ENCODE peak calls at places on chromosomes 4 and X, in ten cellular contexts. One of them, this sample, is unnamed.
A peak's percentile ranks its signal among the peaks of the same experiment; 100 is the strongest.

GRCh38 chrX:119127643-119128042 is at the start of gene KIAA1210:
- DNase-seq in GM13977: no peak
- DNase-seq in AG09309: no peak
- DNase-seq in EH: no peak
- DNase-seq in activated CD4-positive, CD25-positive, alpha-beta regulatory T cell: no peak
- DNase-seq in SK-N-SH: no peak
- DNase-seq in CD8-positive, alpha-beta memory T cell: no peak
- DNase-seq in GM10248: no peak
- DNase-seq in MCF 10A: no peak
- DNase-seq in EL: no peak
- DNase-seq in this sample: no peak

GRCh38 chrX:20091499-20091898 is 25.2 kb downstream of the MAP7D2 start:
- DNase-seq in AG09309: no peak
- DNase-seq in MCF 10A: no peak
- DNase-seq in EL: no peak
- DNase-seq in SK-N-SH: no peak
- DNase-seq in CD8-positive, alpha-beta memory T cell: no peak
- DNase-seq in GM13977: no peak
- DNase-seq in GM10248: no peak
- DNase-seq in activated CD4-positive, CD25-positive, alpha-beta regulatory T cell: no peak
- DNase-seq in EH: no peak
- DNase-seq in this sample: no peak

GRCh38 chr4:116862592-116862991 is 222.8 kb downstream of the TRAM1L1 start:
- DNase-seq in MCF 10A: no peak
- DNase-seq in SK-N-SH: no peak
- DNase-seq in EL: no peak
- DNase-seq in AG09309: no peak
- DNase-seq in GM13977: no peak
- DNase-seq in GM10248: no peak
- DNase-seq in activated CD4-positive, CD25-positive, alpha-beta regulatory T cell: no peak
- DNase-seq in CD8-positive, alpha-beta memory T cell: no peak
- DNase-seq in EH: no peak
- DNase-seq in this sample: no peak

GRCh38 chr4:112645541-112646329 is 8.8 kb downstream of the LARP7 start:
- DNase-seq in MCF 10A: no peak
- DNase-seq in activated CD4-positive, CD25-positive, alpha-beta regulatory T cell: no peak
- DNase-seq in GM13977: no peak
- DNase-seq in SK-N-SH: no peak
- DNase-seq in EL: no peak
- DNase-seq in CD8-positive, alpha-beta memory T cell: no peak
- DNase-seq in EH: no peak
- DNase-seq in AG09309: no peak
- DNase-seq in GM10248: no peak
- DNase-seq in this sample: no peak

GRCh38 chrX:39953879-39954278 is 143.9 kb downstream of the BCOR start:
- DNase-seq in EH: peak; percentile 75
- DNase-seq in GM13977: no peak
- DNase-seq in MCF 10A: peak; percentile 90
- DNase-seq in SK-N-SH: no peak
- DNase-seq in EL: no peak
- DNase-seq in CD8-positive, alpha-beta memory T cell: no peak
- DNase-seq in AG09309: no peak
- DNase-seq in activated CD4-positive, CD25-positive, alpha-beta regulatory T cell: no peak
- DNase-seq in GM10248: no peak
- DNase-seq in this sample: no peak

GRCh38 chr4:143616771-143617170 is 83.7 kb downstream of the FREM3 start:
- DNase-seq in EL: peak; percentile 66
- DNase-seq in AG09309: peak; percentile 53
- DNase-seq in EH: peak; percentile 52
- DNase-seq in GM10248: peak; percentile 34
- DNase-seq in GM13977: peak; percentile 22
- DNase-seq in SK-N-SH: no peak
- DNase-seq in activated CD4-positive, CD25-positive, alpha-beta regulatory T cell: no peak
- DNase-seq in MCF 10A: peak; percentile 75
- DNase-seq in CD8-positive, alpha-beta memory T cell: no peak
- DNase-seq in this sample: no peak

GRCh38 chrX:34300871-34301270 is 168.8 kb upstream of the FAM47A start:
- DNase-seq in EL: peak; percentile 8
- DNase-seq in EH: peak; percentile 32
- DNase-seq in MCF 10A: peak; percentile 62
- DNase-seq in GM13977: peak; percentile 18
- DNase-seq in AG09309: peak; percentile 3
- DNase-seq in activated CD4-positive, CD25-positive, alpha-beta regulatory T cell: no peak
- DNase-seq in SK-N-SH: peak; percentile 13
- DNase-seq in GM10248: peak; percentile 4
- DNase-seq in CD8-positive, alpha-beta memory T cell: no peak
- DNase-seq in this sample: peak; percentile 51

GRCh38 chrX:10217218-10217617 is 60.4 kb downstream of the CLCN4 start:
- DNase-seq in MCF 10A: no peak
- DNase-seq in EL: peak; percentile 4
- DNase-seq in AG09309: no peak
- DNase-seq in activated CD4-positive, CD25-positive, alpha-beta regulatory T cell: no peak
- DNase-seq in GM13977: no peak
- DNase-seq in GM10248: no peak
- DNase-seq in SK-N-SH: no peak
- DNase-seq in CD8-positive, alpha-beta memory T cell: no peak
- DNase-seq in EH: peak; percentile 3
- DNase-seq in this sample: peak; percentile 8

GRCh38 chr4:183471960-183472708 is 27.7 kb downstream of the CDKN2AIP start:
- DNase-seq in GM10248: peak; percentile 72
- DNase-seq in SK-N-SH: peak; percentile 83
- DNase-seq in EH: peak; percentile 73
- DNase-seq in GM13977: peak; percentile 72
- DNase-seq in activated CD4-positive, CD25-positive, alpha-beta regulatory T cell: peak; percentile 60
- DNase-seq in EL: peak; percentile 73
- DNase-seq in CD8-positive, alpha-beta memory T cell: peak; percentile 80
- DNase-seq in MCF 10A: peak; percentile 90
- DNase-seq in AG09309: no peak
- DNase-seq in this sample: peak; percentile 83

GRCh38 chr4:52996261-52997131 is 134.4 kb downstream of the RASL11B start:
- DNase-seq in EL: peak; percentile 17
- DNase-seq in GM13977: no peak
- DNase-seq in GM10248: no peak
- DNase-seq in EH: peak; percentile 75
- DNase-seq in SK-N-SH: peak; percentile 71
- DNase-seq in activated CD4-positive, CD25-positive, alpha-beta regulatory T cell: no peak
- DNase-seq in CD8-positive, alpha-beta memory T cell: no peak
- DNase-seq in MCF 10A: no peak
- DNase-seq in AG09309: no peak
- DNase-seq in this sample: no peak

GRCh38 chrX:110569506-110569905 is 210.9 kb downstream of the RTL9 start:
- DNase-seq in GM13977: no peak
- DNase-seq in AG09309: peak; percentile 20
- DNase-seq in EH: peak; percentile 70
- DNase-seq in GM10248: no peak
- DNase-seq in MCF 10A: peak; percentile 27
- DNase-seq in SK-N-SH: no peak
- DNase-seq in activated CD4-positive, CD25-positive, alpha-beta regulatory T cell: no peak
- DNase-seq in EL: peak; percentile 65
- DNase-seq in CD8-positive, alpha-beta memory T cell: no peak
- DNase-seq in this sample: no peak

GRCh38 chr4:64271601-64272081 is 137.6 kb downstream of the TECRL start:
- DNase-seq in GM13977: no peak
- DNase-seq in AG09309: no peak
- DNase-seq in CD8-positive, alpha-beta memory T cell: no peak
- DNase-seq in GM10248: no peak
- DNase-seq in activated CD4-positive, CD25-positive, alpha-beta regulatory T cell: no peak
- DNase-seq in MCF 10A: peak; percentile 77
- DNase-seq in SK-N-SH: no peak
- DNase-seq in EL: no peak
- DNase-seq in EH: no peak
- DNase-seq in this sample: peak; percentile 84

GRCh38 chr4:150010525-150011126 is 67.6 kb upstream of the DCLK2 start:
- DNase-seq in AG09309: no peak
- DNase-seq in activated CD4-positive, CD25-positive, alpha-beta regulatory T cell: no peak
- DNase-seq in CD8-positive, alpha-beta memory T cell: no peak
- DNase-seq in MCF 10A: peak; percentile 76
- DNase-seq in GM13977: peak; percentile 13
- DNase-seq in GM10248: peak; percentile 15
- DNase-seq in SK-N-SH: peak; percentile 23
- DNase-seq in EH: peak; percentile 83
- DNase-seq in EL: peak; percentile 71
- DNase-seq in this sample: peak; percentile 70

GRCh38 chrX:1578511-1579173 is 12.8 kb upstream of the AKAP17A start:
- DNase-seq in EL: no peak
- DNase-seq in GM13977: no peak
- DNase-seq in SK-N-SH: no peak
- DNase-seq in GM10248: no peak
- DNase-seq in activated CD4-positive, CD25-positive, alpha-beta regulatory T cell: no peak
- DNase-seq in AG09309: no peak
- DNase-seq in CD8-positive, alpha-beta memory T cell: no peak
- DNase-seq in MCF 10A: no peak
- DNase-seq in EH: no peak
- DNase-seq in this sample: no peak

GRCh38 chr4:30763337-30763736 is 43.2 kb downstream of the PCDH7 start:
- DNase-seq in activated CD4-positive, CD25-positive, alpha-beta regulatory T cell: no peak
- DNase-seq in GM13977: no peak
- DNase-seq in GM10248: no peak
- DNase-seq in CD8-positive, alpha-beta memory T cell: no peak
- DNase-seq in MCF 10A: peak; percentile 37
- DNase-seq in EL: peak; percentile 55
- DNase-seq in SK-N-SH: no peak
- DNase-seq in AG09309: no peak
- DNase-seq in EH: peak; percentile 69
- DNase-seq in this sample: no peak

GRCh38 chr4:120139392-120139791 is 72.7 kb upstream of the MAD2L1 start:
- DNase-seq in EL: no peak
- DNase-seq in AG09309: no peak
- DNase-seq in activated CD4-positive, CD25-positive, alpha-beta regulatory T cell: no peak
- DNase-seq in GM13977: no peak
- DNase-seq in CD8-positive, alpha-beta memory T cell: no peak
- DNase-seq in SK-N-SH: no peak
- DNase-seq in MCF 10A: no peak
- DNase-seq in GM10248: no peak
- DNase-seq in EH: no peak
- DNase-seq in this sample: no peak

GRCh38 chrX:16023790-16024734 is 99.3 kb upstream of the GRPR start:
- DNase-seq in EH: peak; percentile 56
- DNase-seq in activated CD4-positive, CD25-positive, alpha-beta regulatory T cell: no peak
- DNase-seq in EL: peak; percentile 43
- DNase-seq in AG09309: no peak
- DNase-seq in SK-N-SH: no peak
- DNase-seq in MCF 10A: peak; percentile 48
- DNase-seq in CD8-positive, alpha-beta memory T cell: no peak
- DNase-seq in GM13977: peak; percentile 53
- DNase-seq in GM10248: peak; percentile 44
- DNase-seq in this sample: peak; percentile 55

GRCh38 chr4:111696505-111696904 is 448.7 kb upstream of the FAM241A start:
- DNase-seq in GM13977: no peak
- DNase-seq in EH: no peak
- DNase-seq in MCF 10A: no peak
- DNase-seq in EL: no peak
- DNase-seq in CD8-positive, alpha-beta memory T cell: no peak
- DNase-seq in GM10248: no peak
- DNase-seq in SK-N-SH: no peak
- DNase-seq in AG09309: no peak
- DNase-seq in activated CD4-positive, CD25-positive, alpha-beta regulatory T cell: no peak
- DNase-seq in this sample: no peak

GRCh38 chr4:53763813-53764597 is 172.7 kb upstream of the LNX1 start:
- DNase-seq in GM13977: no peak
- DNase-seq in CD8-positive, alpha-beta memory T cell: no peak
- DNase-seq in EH: peak; percentile 98
- DNase-seq in activated CD4-positive, CD25-positive, alpha-beta regulatory T cell: no peak
- DNase-seq in GM10248: no peak
- DNase-seq in MCF 10A: peak; percentile 9
- DNase-seq in EL: peak; percentile 91
- DNase-seq in AG09309: peak; percentile 68
- DNase-seq in SK-N-SH: peak; percentile 41
- DNase-seq in this sample: no peak

GRCh38 chr4:141439223-141439622 is 197.2 kb upstream of the IL15 start:
- DNase-seq in activated CD4-positive, CD25-positive, alpha-beta regulatory T cell: no peak
- DNase-seq in MCF 10A: no peak
- DNase-seq in GM10248: no peak
- DNase-seq in SK-N-SH: no peak
- DNase-seq in AG09309: no peak
- DNase-seq in GM13977: no peak
- DNase-seq in CD8-positive, alpha-beta memory T cell: no peak
- DNase-seq in EH: no peak
- DNase-seq in EL: no peak
- DNase-seq in this sample: no peak

GRCh38 chrX:84362184-84362838 is 139.9 kb downstream of the HDX start:
- DNase-seq in activated CD4-positive, CD25-positive, alpha-beta regulatory T cell: no peak
- DNase-seq in AG09309: no peak
- DNase-seq in GM10248: no peak
- DNase-seq in MCF 10A: no peak
- DNase-seq in EL: no peak
- DNase-seq in EH: peak; percentile 6
- DNase-seq in CD8-positive, alpha-beta memory T cell: no peak
- DNase-seq in SK-N-SH: no peak
- DNase-seq in GM13977: no peak
- DNase-seq in this sample: no peak

GRCh38 chrX:130418740-130419139 is 17.0 kb downstream of the RBMX2 start:
- DNase-seq in CD8-positive, alpha-beta memory T cell: no peak
- DNase-seq in activated CD4-positive, CD25-positive, alpha-beta regulatory T cell: no peak
- DNase-seq in EH: no peak
- DNase-seq in EL: no peak
- DNase-seq in AG09309: no peak
- DNase-seq in SK-N-SH: no peak
- DNase-seq in GM13977: no peak
- DNase-seq in MCF 10A: no peak
- DNase-seq in GM10248: no peak
- DNase-seq in this sample: no peak

GRCh38 chr4:1398686-1399507 is 7.3 kb downstream of the NKX1-1 start:
- DNase-seq in CD8-positive, alpha-beta memory T cell: no peak
- DNase-seq in activated CD4-positive, CD25-positive, alpha-beta regulatory T cell: no peak
- DNase-seq in GM10248: no peak
- DNase-seq in EH: no peak
- DNase-seq in AG09309: no peak
- DNase-seq in EL: no peak
- DNase-seq in GM13977: peak; percentile 31
- DNase-seq in MCF 10A: no peak
- DNase-seq in SK-N-SH: peak; percentile 12
- DNase-seq in this sample: no peak

GRCh38 chrX:98338544-98338943 is 1454.8 kb downstream of the RPA4 start:
- DNase-seq in AG09309: no peak
- DNase-seq in GM13977: no peak
- DNase-seq in EL: peak; percentile 2
- DNase-seq in CD8-positive, alpha-beta memory T cell: no peak
- DNase-seq in MCF 10A: peak; percentile 7
- DNase-seq in EH: peak; percentile 7
- DNase-seq in SK-N-SH: no peak
- DNase-seq in activated CD4-positive, CD25-positive, alpha-beta regulatory T cell: no peak
- DNase-seq in GM10248: no peak
- DNase-seq in this sample: no peak

GRCh38 chrX:46704767-46705386 is 54.0 kb downstream of the SLC9A7 start:
- DNase-seq in MCF 10A: peak; percentile 28
- DNase-seq in GM13977: peak; percentile 41
- DNase-seq in EL: peak; percentile 20
- DNase-seq in CD8-positive, alpha-beta memory T cell: no peak
- DNase-seq in activated CD4-positive, CD25-positive, alpha-beta regulatory T cell: no peak
- DNase-seq in GM10248: peak; percentile 41
- DNase-seq in SK-N-SH: no peak
- DNase-seq in EH: no peak
- DNase-seq in AG09309: no peak
- DNase-seq in this sample: no peak

GRCh38 chr4:138981930-138982390 is 33.6 kb upstream of the NOCT start:
- DNase-seq in activated CD4-positive, CD25-positive, alpha-beta regulatory T cell: no peak
- DNase-seq in GM13977: no peak
- DNase-seq in MCF 10A: peak; percentile 69
- DNase-seq in EH: peak; percentile 46
- DNase-seq in SK-N-SH: no peak
- DNase-seq in CD8-positive, alpha-beta memory T cell: no peak
- DNase-seq in AG09309: peak; percentile 14
- DNase-seq in EL: peak; percentile 35
- DNase-seq in GM10248: no peak
- DNase-seq in this sample: peak; percentile 14

GRCh38 chr4:79897174-79897573 is 175.9 kb downstream of the ANTXR2 start:
- DNase-seq in EH: no peak
- DNase-seq in GM13977: no peak
- DNase-seq in CD8-positive, alpha-beta memory T cell: no peak
- DNase-seq in AG09309: no peak
- DNase-seq in EL: no peak
- DNase-seq in activated CD4-positive, CD25-positive, alpha-beta regulatory T cell: no peak
- DNase-seq in GM10248: no peak
- DNase-seq in SK-N-SH: no peak
- DNase-seq in MCF 10A: no peak
- DNase-seq in this sample: no peak

GRCh38 chr4:183300070-183300469 is 20.0 kb downstream of the CLDN22 start:
- DNase-seq in AG09309: no peak
- DNase-seq in SK-N-SH: no peak
- DNase-seq in MCF 10A: no peak
- DNase-seq in activated CD4-positive, CD25-positive, alpha-beta regulatory T cell: no peak
- DNase-seq in EH: peak; percentile 22
- DNase-seq in CD8-positive, alpha-beta memory T cell: no peak
- DNase-seq in GM10248: no peak
- DNase-seq in GM13977: no peak
- DNase-seq in EL: peak; percentile 3
- DNase-seq in this sample: no peak

This sample was measured in SK-MEL-5.